ENCODE peak calls at places on chromosomes 7 and 10, in four cellular contexts. X, H, L and Z are unnamed samples.

GRCh38 chr10:12042797-12043651 is at the start of gene UPF2:
- DNase-seq in X (peak), L (peak), H (peak), Z (peak)

GRCh38 chr10:15333909-15334649 is 37.0 kb downstream of the FAM171A1 start:
- DNase-seq in X (no peak), L (no peak), H (no peak), Z (no peak)

GRCh38 chr7:159109092-159110035 is 35.3 kb downstream of the VIPR2 start:
- DNase-seq in H (peak), X (no peak), L (no peak), Z (no peak)

GRCh38 chr10:119608316-119609155 is 11.8 kb upstream of the TIAL1 start:
- DNase-seq in X (peak), L (no peak), H (peak), Z (peak)

GRCh38 chr7:43834463-43835251 is 34.7 kb downstream of the MRPS24 start:
- DNase-seq in L (no peak), H (no peak), X (peak), Z (peak)

GRCh38 chr7:117688126-117688525 is 185.1 kb downstream of the CTTNBP2 start:
- DNase-seq in X (no peak), H (no peak), L (no peak), Z (no peak)

GRCh38 chr10:110214380-110214826 is 7.0 kb downstream of the MXI1 start:
- DNase-seq in X (no peak), L (no peak), H (no peak), Z (no peak)

GRCh38 chr10:80921032-80921431 is 383.3 kb downstream of the SH2D4B start:
- DNase-seq in L (no peak), H (no peak), X (no peak), Z (no peak)

GRCh38 chr7:33395340-33395739 is 266.0 kb downstream of the BBS9 start:
- DNase-seq in L (no peak), H (no peak), X (no peak), Z (peak)

GRCh38 chr7:45033261-45033930 is 33.4 kb downstream of the CCM2 start:
- DNase-seq in X (no peak), H (no peak), L (no peak), Z (peak)

GRCh38 chr10:99522078-99522479 is 10.7 kb upstream of the NKX2-3 start:
- DNase-seq in L (no peak), X (no peak), H (no peak), Z (no peak)

GRCh38 chr7:103988468-103989199 is 824 bp downstream of the RELN start:
- DNase-seq in H (no peak), L (no peak), X (no peak), Z (no peak)

GRCh38 chr10:80535671-80536360 is 1.9 kb upstream of the SH2D4B start:
- DNase-seq in L (peak), H (peak), X (peak), Z (no peak)

GRCh38 chr10:78931333-78932083 is 137.3 kb upstream of the ZMIZ1 start:
- DNase-seq in H (peak), L (no peak), X (no peak), Z (peak)

GRCh38 chr7:130838738-130839137 is 104.7 kb upstream of the KLF14 start:
- DNase-seq in H (no peak), X (no peak), L (no peak), Z (peak)

GRCh38 chr10:76115131-76115470 is 683.7 kb downstream of the LRMDA start:
- DNase-seq in L (no peak), H (no peak), X (no peak), Z (no peak)

GRCh38 chr10:59362991-59363390 is 642 bp upstream of the FAM13C start:
- DNase-seq in X (no peak), H (no peak), L (no peak), Z (peak)

GRCh38 chr7:137728426-137728825 is 118.3 kb downstream of the DGKI start:
- DNase-seq in L (no peak), H (no peak), X (no peak), Z (no peak)

GRCh38 chr7:73351447-73352167 is 23.6 kb downstream of the FKBP6 start:
- DNase-seq in H (peak), L (no peak), X (no peak), Z (no peak)

GRCh38 chr10:102804382-102804781 is 32.8 kb downstream of the CYP17A1 start:
- DNase-seq in X (no peak), H (no peak), L (no peak), Z (peak)

GRCh38 chr7:148702876-148703670 is 4.4 kb downstream of the CUL1 start:
- DNase-seq in X (no peak), L (no peak), H (no peak), Z (peak)

GRCh38 chr10:35910234-35910633 is 268.1 kb upstream of the FZD8 start:
- DNase-seq in H (no peak), L (no peak), X (no peak), Z (peak)

GRCh38 chr7:51101111-51101757 is 215.4 kb downstream of the COBL start:
- DNase-seq in L (no peak), X (no peak), H (no peak), Z (no peak)

GRCh38 chr7:129889133-129889854 is 63.5 kb downstream of the UBE2H start:
- DNase-seq in H (no peak), X (no peak), L (no peak), Z (no peak)

GRCh38 chr7:4851459-4852422 is 10.1 kb downstream of the PAPOLB start:
- DNase-seq in X (no peak), H (no peak), L (no peak), Z (peak)

GRCh38 chr10:133159950-133160812 is at the start of gene KNDC1:
- DNase-seq in L (no peak), X (no peak), H (peak), Z (peak)